ENCODE peak calls at places on chromosomes 16 and 17, in ten cellular contexts. G, Y, N, H, J, F, W, C, K and R are unnamed samples. For H3K4me1, the result is how much of the 10 kb centered on the place peaks cover.

GRCh38 chr17:48045270-48046001 is 2.7 kb upstream of the NFE2L1 start:
- DNase-seq in H (no peak), N (no peak), W (no peak), J (no peak), C (peak), G (peak), F (no peak), Y (no peak), K (no peak), R (no peak)

GRCh38 chr16:58197314-58198012 is 443 bp downstream of the CSNK2A2 start:
- DNase-seq in F (peak), Y (no peak), N (peak), G (peak), J (no peak), K (peak), H (no peak), W (no peak), C (no peak), R (no peak)

GRCh38 chr17:45227101-45227591 is 5.5 kb downstream of the FMNL1 start:
- DNase-seq in G (peak), W (no peak), H (no peak), Y (no peak), C (no peak), N (peak), F (no peak), J (no peak), K (no peak), R (no peak)

GRCh38 chr17:45036696-45037095 is 14.7 kb downstream of the DCAKD start:
- DNase-seq in J (no peak), H (no peak), C (no peak), N (no peak), F (no peak), G (no peak), W (no peak), Y (no peak), K (no peak), R (no peak)

GRCh38 chr17:48483471-48484131 is 47.2 kb downstream of the HOXB1 start:
- DNase-seq in C (peak), K (peak), W (no peak), G (no peak), J (no peak), F (no peak), H (no peak), Y (no peak), N (no peak), R (peak)

GRCh38 chr16:15581127-15581815 is 61.7 kb downstream of the MARF1 start:
- DNase-seq in W (no peak), F (no peak), J (no peak), H (no peak), K (no peak), C (no peak), N (no peak), G (no peak), Y (no peak), R (no peak)

GRCh38 chr17:7885357-7886226 is 3.0 kb upstream of the CHD3 start:
- DNase-seq in C (peak), N (peak), Y (no peak), G (peak), W (peak), K (peak), J (no peak), H (peak), F (peak), R (no peak)

GRCh38 chr16:84753412-84754325 is 53.9 kb downstream of the USP10 start:
- DNase-seq in F (no peak), G (no peak), J (no peak), Y (no peak), K (no peak), N (no peak), H (no peak), W (no peak), C (no peak), R (no peak)

GRCh38 chr16:3482659-3483241 is 12.5 kb downstream of the C16orf90 start:
- DNase-seq in G (no peak), N (no peak), J (no peak), K (no peak), C (no peak), F (no peak), H (no peak), W (no peak), Y (no peak), R (no peak)

GRCh38 chr17:41785876-41786226 is 660 bp downstream of the JUP start:
- DNase-seq in W (no peak), N (peak), Y (no peak), G (peak), K (peak), C (peak), H (no peak), F (peak), J (no peak), R (peak)

GRCh38 chr16:27701381-27701780 is 151.4 kb downstream of the KATNIP start:
- DNase-seq in Y (no peak), H (peak), K (no peak), G (no peak), N (no peak), W (no peak), J (no peak), C (no peak), F (no peak), R (peak)

GRCh38 chr16:4618645-4619418 is 4.1 kb upstream of the UBALD1 start:
- DNase-seq in G (no peak), N (no peak), K (no peak), W (no peak), C (no peak), J (no peak), H (no peak), Y (no peak), F (no peak), R (no peak)

GRCh38 chr17:17970699-17971430 is 1.3 kb downstream of the TOM1L2 start:
- DNase-seq in H (no peak), Y (no peak), G (no peak), J (no peak), N (no peak), W (no peak), C (no peak), F (no peak), K (no peak), R (no peak)

GRCh38 chr17:47696717-47697642 is 3.0 kb downstream of the TBKBP1 start:
- DNase-seq in G (no peak), N (no peak), Y (no peak), H (peak), F (no peak), C (no peak), K (no peak), J (no peak), W (no peak), R (peak)

GRCh38 chr16:66409156-66409555 is 17.9 kb upstream of the BEAN1 start:
- DNase-seq in H (no peak), G (no peak), C (peak), F (no peak), W (no peak), Y (no peak), N (no peak), K (no peak), J (no peak), R (no peak)

GRCh38 chr16:24508614-24509013 is 30.8 kb upstream of the RBBP6 start:
- DNase-seq in C (peak), W (no peak), N (no peak), H (peak), J (no peak), F (no peak), G (peak), K (peak), Y (no peak), R (no peak)

GRCh38 chr16:57479422-57480126 is 6.7 kb downstream of the DOK4 start:
- DNase-seq in Y (no peak), K (peak), H (peak), G (peak), W (no peak), C (peak), F (peak), J (no peak), N (no peak), R (no peak)

GRCh38 chr17:70668938-70669778 is 499.8 kb downstream of the KCNJ2 start:
- DNase-seq in W (no peak), J (no peak), C (no peak), G (no peak), N (no peak), K (no peak), Y (no peak), H (no peak), F (no peak), R (no peak)

GRCh38 chr17:4920351-4921048 is 11.6 kb upstream of the GP1BA start:
- DNase-seq in C (no peak), Y (no peak), N (peak), W (no peak), G (no peak), K (no peak), J (no peak), H (no peak), F (no peak), R (no peak)

GRCh38 chr17:37490022-37490587 is 414 bp downstream of the DUSP14 start:
- DNase-seq in G (peak), J (peak), C (peak), W (peak), H (peak), F (peak), N (peak), K (peak), Y (peak), R (no peak)

GRCh38 chr17:30229012-30229411 is 6.5 kb downstream of the SLC6A4 start:
- DNase-seq in J (no peak), H (no peak), K (no peak), W (no peak), G (no peak), N (no peak), Y (no peak), F (no peak), C (no peak), R (no peak)

GRCh38 chr17:164536-165235 is 16.8 kb downstream of the DOC2B start:
- DNase-seq in Y (no peak), N (peak), K (peak), G (no peak), J (no peak), C (peak), H (no peak), F (peak), W (peak), R (no peak)

GRCh38 chr17:64773836-64774761 is 112.0 kb upstream of the SMURF2 start:
- DNase-seq in C (peak), N (peak), K (peak), H (peak), J (no peak), Y (no peak), W (peak), F (peak), G (peak), R (peak)

DNA sequence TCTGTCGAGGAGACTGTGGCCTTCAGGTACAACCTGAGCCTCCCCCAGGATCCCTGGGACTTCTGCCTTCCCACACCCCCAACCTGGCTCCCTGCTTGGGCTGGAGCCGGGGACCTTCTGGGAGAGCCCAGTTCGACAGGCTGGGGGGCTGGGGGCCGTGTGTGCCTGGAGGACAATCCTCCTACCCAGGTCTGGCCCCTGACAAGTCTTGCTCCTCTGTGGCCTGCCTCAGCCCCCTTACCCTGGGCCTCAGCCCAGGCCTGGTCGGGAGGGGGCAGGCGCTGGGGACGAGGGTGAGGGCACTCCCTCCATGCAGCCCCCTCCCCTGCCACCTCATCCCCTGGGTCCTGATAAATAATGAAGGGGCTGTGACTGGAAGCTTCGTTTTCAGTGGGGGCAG is 5.2 kb upstream of the BAHCC1 start:
- DNase-seq in C (no peak), G (no peak), W (no peak), H (no peak), K (peak), F (no peak), N (no peak), Y (no peak), J (no peak), R (no peak)
- H3K4me1 ChIP-seq in C (under half), G (under half), W (under half), H (half or more), K (under half), F (half or more), N (under half), Y (half or more), J (half or more), R (under half)

GRCh38 chr17:55706808-55707773 is 15.6 kb downstream of the TMEM100 start:
- DNase-seq in W (no peak), N (no peak), J (no peak), G (no peak), C (no peak), F (peak), K (peak), H (no peak), Y (no peak), R (no peak)
- H3K4me3 ChIP-seq in W (no peak), N (no peak), J (no peak), G (no peak), C (no peak), F (no peak), K (no peak), H (no peak), Y (no peak), R (no peak)

DNA sequence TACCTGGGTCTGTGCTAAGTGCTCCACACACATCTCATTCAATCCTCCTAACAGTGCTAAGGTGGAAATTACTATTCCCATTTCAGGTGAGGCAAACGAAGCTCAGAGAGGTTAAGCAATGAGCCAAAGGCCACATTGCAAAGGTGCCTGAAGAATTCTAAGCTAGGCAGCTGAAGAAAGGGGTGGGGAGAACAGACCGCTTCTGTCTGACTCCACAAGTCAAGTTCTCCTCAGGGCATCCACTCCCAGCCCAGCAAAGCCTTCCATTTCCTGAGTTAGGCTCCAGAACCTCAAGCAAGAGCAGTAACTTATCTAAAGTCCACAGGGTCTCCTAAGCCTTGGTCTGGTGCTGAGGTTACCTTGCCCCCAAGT is 27.0 kb upstream of the MRPS23 start:
- DNase-seq in C (no peak), F (no peak), K (no peak), W (no peak), Y (no peak), G (no peak), H (no peak), J (no peak), N (no peak), R (no peak)
- H3K27ac ChIP-seq in C (peak), F (peak), K (peak), W (peak), Y (peak), G (peak), H (peak), J (peak), N (no peak), R (peak)

GRCh38 chr16:11667824-11668589 is at the start of gene SNN:
- DNase-seq in F (peak), H (peak), W (peak), Y (peak), K (peak), G (peak), N (peak), J (peak), C (peak), R (no peak)

GRCh38 chr16:11668590-11669379 is 530 bp downstream of the SNN start:
- DNase-seq in F (no peak), Y (no peak), K (no peak), N (peak), J (no peak), G (peak), H (peak), W (no peak), C (no peak), R (no peak)

GRCh38 chr16:11666108-11667055 is 1.9 kb upstream of the SNN start:
- DNase-seq in F (no peak), K (no peak), H (no peak), J (no peak), G (no peak), C (no peak), Y (no peak), W (no peak), N (no peak), R (no peak)

GRCh38 chr16:11665071-11665491 is 3.2 kb upstream of the SNN start:
- DNase-seq in Y (no peak), J (no peak), N (no peak), F (no peak), G (no peak), K (no peak), C (no peak), H (peak), W (no peak), R (no peak)

GRCh38 chr16:11667221-11667823 is 933 bp upstream of the SNN start:
- DNase-seq in F (no peak), G (no peak), J (no peak), W (no peak), N (no peak), Y (no peak), C (no peak), H (peak), K (no peak), R (no peak)
- H3K4me1 ChIP-seq in F (under half), G (under half), J (half or more), W (under half), N (under half), Y (under half), C (under half), H (under half), K (under half), R (under half)

GRCh38 chr17:55266958-55267688 is 2.4 kb downstream of the HLF start:
- DNase-seq in K (no peak), N (no peak), Y (no peak), J (no peak), G (no peak), C (no peak), F (no peak), W (no peak), H (no peak), R (no peak)
- H3K4me3 ChIP-seq in K (no peak), N (no peak), Y (peak), J (peak), G (peak), C (no peak), F (no peak), W (no peak), H (peak), R (no peak)

GRCh38 chr16:11390573-11391495 is 45.6 kb downstream of the RMI2 start:
- DNase-seq in H (peak), J (no peak), K (peak), G (no peak), N (no peak), C (no peak), Y (no peak), W (no peak), F (no peak), R (no peak)

GRCh38 chr16:11389631-11390565 is 44.6 kb downstream of the RMI2 start:
- DNase-seq in N (peak), C (no peak), H (peak), J (no peak), F (no peak), G (no peak), K (no peak), Y (no peak), W (no peak), R (no peak)

GRCh38 chr16:11386791-11387546 is 41.7 kb downstream of the RMI2 start:
- DNase-seq in K (peak), J (no peak), H (peak), Y (no peak), F (peak), C (no peak), N (peak), W (peak), G (peak), R (no peak)

GRCh38 chr16:11391576-11391975 is 46.3 kb downstream of the RMI2 start:
- DNase-seq in G (no peak), W (no peak), N (peak), C (no peak), H (no peak), J (no peak), K (no peak), F (no peak), Y (no peak), R (no peak)

GRCh38 chr16:11389083-11389482 is 43.8 kb downstream of the RMI2 start:
- DNase-seq in G (no peak), Y (no peak), K (no peak), J (no peak), H (peak), W (no peak), C (no peak), N (no peak), F (no peak), R (no peak)
- H3K27ac ChIP-seq in G (no peak), Y (no peak), K (no peak), J (no peak), H (no peak), W (no peak), C (no peak), N (no peak), F (no peak), R (no peak)

GRCh38 chr16:971582-971905 is 760 bp upstream of the LMF1 start:
- DNase-seq in N (no peak), H (no peak), W (no peak), Y (no peak), F (no peak), J (no peak), C (no peak), K (no peak), G (no peak), R (no peak)
- H3K4me1 ChIP-seq in N (under half), H (under half), W (under half), Y (under half), F (under half), J (half or more), C (under half), K (under half), G (under half), R (under half)

GRCh38 chr17:72970794-72971512 is 121.5 kb downstream of the SLC39A11 start:
- DNase-seq in G (no peak), F (no peak), N (no peak), H (no peak), K (no peak), J (no peak), W (no peak), Y (no peak), C (peak), R (no peak)
- H3K4me3 ChIP-seq in G (no peak), F (no peak), N (no peak), H (no peak), K (no peak), J (no peak), W (no peak), Y (no peak), C (no peak), R (no peak)

DNA sequence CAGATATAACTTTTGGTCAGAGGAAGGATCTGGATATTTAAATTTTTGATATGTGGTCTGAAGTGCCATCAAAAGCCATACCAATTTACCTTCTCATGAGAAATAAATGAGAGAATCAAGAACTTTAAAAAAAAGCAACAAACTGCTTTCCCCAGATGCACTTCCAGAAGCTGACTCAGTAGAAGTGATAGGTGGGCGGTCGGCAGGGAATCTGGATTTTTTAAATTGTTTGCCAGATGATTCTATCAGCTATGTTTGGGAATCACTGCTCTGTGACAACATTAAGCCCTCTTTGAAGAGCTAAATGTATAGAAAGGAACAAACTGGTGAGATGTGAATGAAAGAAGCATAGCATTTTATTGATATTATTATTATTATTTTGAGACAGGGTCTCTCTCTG is 19.2 kb downstream of the CDH3 start:
- DNase-seq in Y (no peak), K (no peak), J (no peak), F (no peak), H (no peak), C (peak), N (no peak), W (no peak), G (no peak), R (no peak)
- H3K27ac ChIP-seq in Y (no peak), K (no peak), J (no peak), F (peak), H (no peak), C (no peak), N (no peak), W (no peak), G (no peak), R (peak)